ENCODE peak calls at places on chromosome 1, in nine cellular contexts. One of them, this sample, is unnamed. For H3K4me1, the result is how much of the 10 kb centered on the place peaks cover.

GRCh38 chr1:173002891-173003582 is 47.7 kb downstream of the TNFSF18 start:
- DNase-seq in naive thymus-derived CD4-positive, alpha-beta T cell: no peak
- DNase-seq in neural progenitor cell: no peak
- DNase-seq in tibial artery: no peak
- DNase-seq in PC-3: peak
- DNase-seq in CD8-positive, alpha-beta memory T cell: no peak
- DNase-seq in aorta: peak
- DNase-seq in Peyer's patch: no peak
- DNase-seq in fibroblast of lung: peak
- DNase-seq in this sample: peak

GRCh38 chr1:60152886-60153285 is 79.3 kb upstream of the C1orf87 start:
- DNase-seq in naive thymus-derived CD4-positive, alpha-beta T cell: no peak
- DNase-seq in neural progenitor cell: no peak
- DNase-seq in tibial artery: no peak
- DNase-seq in PC-3: no peak
- DNase-seq in CD8-positive, alpha-beta memory T cell: no peak
- DNase-seq in aorta: no peak
- DNase-seq in Peyer's patch: no peak
- DNase-seq in fibroblast of lung: no peak
- DNase-seq in this sample: no peak

GRCh38 chr1:152036316-152037216 is at the start of gene S100A11:
- DNase-seq in naive thymus-derived CD4-positive, alpha-beta T cell: peak
- DNase-seq in neural progenitor cell: peak
- DNase-seq in tibial artery: peak
- DNase-seq in PC-3: peak
- DNase-seq in CD8-positive, alpha-beta memory T cell: peak
- DNase-seq in aorta: peak
- DNase-seq in Peyer's patch: peak
- DNase-seq in fibroblast of lung: peak
- DNase-seq in this sample: peak

GRCh38 chr1:203791498-203791897 is 3.9 kb upstream of the ZBED6 start:
- DNase-seq in naive thymus-derived CD4-positive, alpha-beta T cell: no peak
- DNase-seq in neural progenitor cell: no peak
- DNase-seq in tibial artery: no peak
- DNase-seq in PC-3: no peak
- DNase-seq in CD8-positive, alpha-beta memory T cell: no peak
- DNase-seq in aorta: no peak
- DNase-seq in Peyer's patch: no peak
- DNase-seq in fibroblast of lung: no peak
- DNase-seq in this sample: no peak

GRCh38 chr1:52355847-52356505 is 10.0 kb downstream of the CC2D1B start:
- DNase-seq in naive thymus-derived CD4-positive, alpha-beta T cell: no peak
- DNase-seq in neural progenitor cell: no peak
- DNase-seq in tibial artery: no peak
- DNase-seq in PC-3: no peak
- DNase-seq in CD8-positive, alpha-beta memory T cell: no peak
- DNase-seq in aorta: no peak
- DNase-seq in Peyer's patch: no peak
- DNase-seq in fibroblast of lung: no peak
- DNase-seq in this sample: no peak

GRCh38 chr1:80722611-80723010 is 1078.1 kb upstream of the ADGRL2 start:
- DNase-seq in naive thymus-derived CD4-positive, alpha-beta T cell: no peak
- DNase-seq in neural progenitor cell: no peak
- DNase-seq in tibial artery: no peak
- DNase-seq in PC-3: no peak
- DNase-seq in CD8-positive, alpha-beta memory T cell: no peak
- DNase-seq in aorta: no peak
- DNase-seq in Peyer's patch: no peak
- DNase-seq in fibroblast of lung: no peak
- DNase-seq in this sample: peak

GRCh38 chr1:107879338-107879737 is 85.6 kb downstream of the VAV3 start:
- DNase-seq in naive thymus-derived CD4-positive, alpha-beta T cell: no peak
- DNase-seq in neural progenitor cell: no peak
- DNase-seq in tibial artery: no peak
- DNase-seq in PC-3: no peak
- DNase-seq in CD8-positive, alpha-beta memory T cell: no peak
- DNase-seq in aorta: no peak
- DNase-seq in Peyer's patch: no peak
- DNase-seq in fibroblast of lung: no peak
- DNase-seq in this sample: no peak

GRCh38 chr1:62180649-62181048 is 14.0 kb upstream of the L1TD1 start:
- DNase-seq in naive thymus-derived CD4-positive, alpha-beta T cell: no peak
- DNase-seq in neural progenitor cell: no peak
- DNase-seq in tibial artery: no peak
- DNase-seq in PC-3: peak
- DNase-seq in CD8-positive, alpha-beta memory T cell: no peak
- DNase-seq in aorta: no peak
- DNase-seq in Peyer's patch: no peak
- DNase-seq in fibroblast of lung: no peak
- DNase-seq in this sample: no peak

GRCh38 chr1:183909672-183910071 is 104.8 kb downstream of the RGL1 start:
- DNase-seq in naive thymus-derived CD4-positive, alpha-beta T cell: no peak
- DNase-seq in neural progenitor cell: no peak
- DNase-seq in tibial artery: no peak
- DNase-seq in PC-3: no peak
- DNase-seq in CD8-positive, alpha-beta memory T cell: no peak
- DNase-seq in aorta: no peak
- DNase-seq in Peyer's patch: no peak
- DNase-seq in fibroblast of lung: no peak
- DNase-seq in this sample: no peak

GRCh38 chr1:183912265-183912886 is 107.5 kb downstream of the RGL1 start:
- DNase-seq in naive thymus-derived CD4-positive, alpha-beta T cell: no peak
- DNase-seq in neural progenitor cell: no peak
- DNase-seq in tibial artery: no peak
- DNase-seq in PC-3: no peak
- DNase-seq in CD8-positive, alpha-beta memory T cell: no peak
- DNase-seq in aorta: no peak
- DNase-seq in Peyer's patch: no peak
- DNase-seq in fibroblast of lung: no peak
- DNase-seq in this sample: no peak

GRCh38 chr1:183911285-183911684 is 106.4 kb downstream of the RGL1 start:
- DNase-seq in naive thymus-derived CD4-positive, alpha-beta T cell: no peak
- DNase-seq in neural progenitor cell: no peak
- DNase-seq in tibial artery: no peak
- DNase-seq in PC-3: no peak
- DNase-seq in CD8-positive, alpha-beta memory T cell: no peak
- DNase-seq in aorta: peak
- DNase-seq in Peyer's patch: no peak
- DNase-seq in fibroblast of lung: no peak
- DNase-seq in this sample: no peak

GRCh38 chr1:183908095-183908494 is 103.2 kb downstream of the RGL1 start:
- DNase-seq in naive thymus-derived CD4-positive, alpha-beta T cell: no peak
- DNase-seq in neural progenitor cell: no peak
- DNase-seq in tibial artery: no peak
- DNase-seq in PC-3: no peak
- DNase-seq in CD8-positive, alpha-beta memory T cell: no peak
- DNase-seq in aorta: no peak
- DNase-seq in Peyer's patch: no peak
- DNase-seq in fibroblast of lung: no peak
- DNase-seq in this sample: no peak

GRCh38 chr1:183910780-183911179 is 105.9 kb downstream of the RGL1 start:
- DNase-seq in naive thymus-derived CD4-positive, alpha-beta T cell: no peak
- DNase-seq in neural progenitor cell: no peak
- DNase-seq in tibial artery: no peak
- DNase-seq in PC-3: no peak
- DNase-seq in CD8-positive, alpha-beta memory T cell: no peak
- DNase-seq in aorta: no peak
- DNase-seq in Peyer's patch: no peak
- DNase-seq in fibroblast of lung: no peak
- DNase-seq in this sample: no peak
- H3K27ac ChIP-seq in naive thymus-derived CD4-positive, alpha-beta T cell: no peak
- H3K27ac ChIP-seq in neural progenitor cell: no peak
- H3K27ac ChIP-seq in tibial artery: no peak
- H3K27ac ChIP-seq in PC-3: no peak
- H3K27ac ChIP-seq in CD8-positive, alpha-beta memory T cell: no peak
- H3K27ac ChIP-seq in aorta: no peak
- H3K27ac ChIP-seq in Peyer's patch: no peak
- H3K27ac ChIP-seq in fibroblast of lung: no peak
- H3K27ac ChIP-seq in this sample: no peak

GRCh38 chr1:181353526-181353925 is 129.8 kb upstream of the CACNA1E start:
- DNase-seq in naive thymus-derived CD4-positive, alpha-beta T cell: no peak
- DNase-seq in neural progenitor cell: no peak
- DNase-seq in tibial artery: no peak
- DNase-seq in PC-3: no peak
- DNase-seq in CD8-positive, alpha-beta memory T cell: no peak
- DNase-seq in aorta: no peak
- DNase-seq in Peyer's patch: no peak
- DNase-seq in fibroblast of lung: no peak
- DNase-seq in this sample: no peak

GRCh38 chr1:181359012-181359411 is 124.3 kb upstream of the CACNA1E start:
- DNase-seq in naive thymus-derived CD4-positive, alpha-beta T cell: no peak
- DNase-seq in neural progenitor cell: no peak
- DNase-seq in tibial artery: no peak
- DNase-seq in PC-3: no peak
- DNase-seq in CD8-positive, alpha-beta memory T cell: no peak
- DNase-seq in aorta: no peak
- DNase-seq in Peyer's patch: no peak
- DNase-seq in fibroblast of lung: no peak
- DNase-seq in this sample: no peak

GRCh38 chr1:181352695-181353094 is 130.6 kb upstream of the CACNA1E start:
- DNase-seq in naive thymus-derived CD4-positive, alpha-beta T cell: no peak
- DNase-seq in neural progenitor cell: no peak
- DNase-seq in tibial artery: no peak
- DNase-seq in PC-3: no peak
- DNase-seq in CD8-positive, alpha-beta memory T cell: no peak
- DNase-seq in aorta: no peak
- DNase-seq in Peyer's patch: no peak
- DNase-seq in fibroblast of lung: no peak
- DNase-seq in this sample: no peak

GRCh38 chr1:181354865-181355264 is 128.5 kb upstream of the CACNA1E start:
- DNase-seq in naive thymus-derived CD4-positive, alpha-beta T cell: no peak
- DNase-seq in neural progenitor cell: no peak
- DNase-seq in tibial artery: no peak
- DNase-seq in PC-3: no peak
- DNase-seq in CD8-positive, alpha-beta memory T cell: no peak
- DNase-seq in aorta: no peak
- DNase-seq in Peyer's patch: no peak
- DNase-seq in fibroblast of lung: no peak
- DNase-seq in this sample: no peak

DNA sequence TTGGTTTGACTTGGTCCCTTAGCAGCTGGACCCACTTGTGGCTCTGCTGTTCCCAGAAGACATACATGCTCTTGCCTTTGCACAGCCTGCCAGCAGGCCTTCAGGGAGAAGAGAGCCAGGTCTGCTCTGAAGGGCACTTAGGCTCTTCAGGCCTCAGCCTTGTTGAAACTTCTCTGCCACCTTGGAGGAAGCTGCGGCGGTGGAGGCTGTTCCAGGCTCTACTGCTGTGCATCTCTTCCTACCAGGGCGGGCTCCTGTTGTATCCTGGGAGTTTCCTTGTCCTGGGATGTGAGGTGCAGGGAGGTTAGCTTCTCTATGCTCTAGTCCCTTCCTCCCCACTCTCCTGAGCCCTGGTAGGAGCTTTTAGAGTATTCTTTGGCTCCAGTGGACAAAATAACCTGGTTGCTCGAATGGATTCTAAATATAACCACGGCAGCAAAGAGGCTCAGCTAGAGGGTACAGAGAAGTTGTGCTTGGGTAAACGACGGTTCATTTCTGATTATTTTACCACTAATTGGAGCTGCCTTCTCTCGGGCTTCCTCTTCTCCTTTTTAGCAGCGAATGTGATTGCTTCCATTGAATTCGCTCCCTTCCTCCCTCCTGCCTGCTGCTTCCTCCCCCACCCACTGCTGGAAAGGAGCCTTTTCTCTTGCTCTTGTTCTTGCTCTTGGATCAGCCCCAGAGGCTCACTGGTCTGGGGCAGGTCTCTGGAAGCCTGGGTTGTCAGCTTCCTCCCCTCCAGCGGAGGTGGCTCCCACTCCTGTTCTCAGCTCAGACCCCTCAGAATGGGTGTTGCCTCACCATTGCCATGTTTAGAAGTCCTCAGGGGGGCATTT is 126.6 kb upstream of the CACNA1E start:
- DNase-seq in naive thymus-derived CD4-positive, alpha-beta T cell: no peak
- DNase-seq in neural progenitor cell: no peak
- DNase-seq in tibial artery: no peak
- DNase-seq in PC-3: no peak
- DNase-seq in CD8-positive, alpha-beta memory T cell: no peak
- DNase-seq in aorta: no peak
- DNase-seq in Peyer's patch: no peak
- DNase-seq in fibroblast of lung: no peak
- DNase-seq in this sample: no peak
- H3K4me1 ChIP-seq in naive thymus-derived CD4-positive, alpha-beta T cell: under half
- H3K4me1 ChIP-seq in neural progenitor cell: under half
- H3K4me1 ChIP-seq in tibial artery: under half
- H3K4me1 ChIP-seq in PC-3: under half
- H3K4me1 ChIP-seq in CD8-positive, alpha-beta memory T cell: under half
- H3K4me1 ChIP-seq in aorta: under half
- H3K4me1 ChIP-seq in Peyer's patch: under half
- H3K4me1 ChIP-seq in fibroblast of lung: under half
- H3K4me1 ChIP-seq in this sample: under half

GRCh38 chr1:93746423-93746822 is 64.8 kb upstream of the BCAR3 start:
- DNase-seq in naive thymus-derived CD4-positive, alpha-beta T cell: no peak
- DNase-seq in neural progenitor cell: no peak
- DNase-seq in tibial artery: no peak
- DNase-seq in PC-3: no peak
- DNase-seq in CD8-positive, alpha-beta memory T cell: no peak
- DNase-seq in aorta: no peak
- DNase-seq in Peyer's patch: no peak
- DNase-seq in fibroblast of lung: no peak
- DNase-seq in this sample: no peak

GRCh38 chr1:93751391-93752250 is 70.0 kb upstream of the BCAR3 start:
- DNase-seq in naive thymus-derived CD4-positive, alpha-beta T cell: no peak
- DNase-seq in neural progenitor cell: no peak
- DNase-seq in tibial artery: no peak
- DNase-seq in PC-3: no peak
- DNase-seq in CD8-positive, alpha-beta memory T cell: no peak
- DNase-seq in aorta: peak
- DNase-seq in Peyer's patch: no peak
- DNase-seq in fibroblast of lung: no peak
- DNase-seq in this sample: peak

GRCh38 chr1:93750946-93751345 is 69.3 kb upstream of the BCAR3 start:
- DNase-seq in naive thymus-derived CD4-positive, alpha-beta T cell: no peak
- DNase-seq in neural progenitor cell: no peak
- DNase-seq in tibial artery: no peak
- DNase-seq in PC-3: no peak
- DNase-seq in CD8-positive, alpha-beta memory T cell: no peak
- DNase-seq in aorta: no peak
- DNase-seq in Peyer's patch: no peak
- DNase-seq in fibroblast of lung: no peak
- DNase-seq in this sample: no peak

GRCh38 chr1:93749894-93750301 is 68.3 kb upstream of the BCAR3 start:
- DNase-seq in naive thymus-derived CD4-positive, alpha-beta T cell: no peak
- DNase-seq in neural progenitor cell: peak
- DNase-seq in tibial artery: no peak
- DNase-seq in PC-3: peak
- DNase-seq in CD8-positive, alpha-beta memory T cell: no peak
- DNase-seq in aorta: no peak
- DNase-seq in Peyer's patch: no peak
- DNase-seq in fibroblast of lung: no peak
- DNase-seq in this sample: no peak

DNA sequence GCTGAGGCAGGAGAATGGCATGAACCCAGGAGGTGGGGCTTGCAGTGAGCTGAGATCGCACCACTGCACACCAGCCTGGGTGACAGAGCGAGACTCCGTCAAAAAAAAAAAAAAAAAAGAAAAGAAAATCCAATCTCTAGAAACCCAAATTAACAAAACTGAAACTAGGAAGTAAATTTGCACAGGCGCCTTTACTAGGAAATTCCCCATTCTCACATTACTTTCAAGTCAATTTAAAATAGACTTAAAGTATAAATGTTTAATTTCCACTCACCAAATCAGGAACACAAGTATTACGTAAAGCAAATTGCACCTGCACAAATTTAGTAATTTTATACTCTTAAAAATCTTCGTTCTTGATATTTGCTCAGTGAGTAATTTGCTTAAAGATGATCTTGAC is 67.8 kb upstream of the BCAR3 start:
- DNase-seq in naive thymus-derived CD4-positive, alpha-beta T cell: no peak
- DNase-seq in neural progenitor cell: no peak
- DNase-seq in tibial artery: no peak
- DNase-seq in PC-3: peak
- DNase-seq in CD8-positive, alpha-beta memory T cell: no peak
- DNase-seq in aorta: no peak
- DNase-seq in Peyer's patch: no peak
- DNase-seq in fibroblast of lung: no peak
- DNase-seq in this sample: no peak
- H3K27ac ChIP-seq in naive thymus-derived CD4-positive, alpha-beta T cell: no peak
- H3K27ac ChIP-seq in neural progenitor cell: no peak
- H3K27ac ChIP-seq in tibial artery: no peak
- H3K27ac ChIP-seq in PC-3: peak
- H3K27ac ChIP-seq in CD8-positive, alpha-beta memory T cell: no peak
- H3K27ac ChIP-seq in aorta: no peak
- H3K27ac ChIP-seq in Peyer's patch: peak
- H3K27ac ChIP-seq in fibroblast of lung: no peak
- H3K27ac ChIP-seq in this sample: no peak

DNA sequence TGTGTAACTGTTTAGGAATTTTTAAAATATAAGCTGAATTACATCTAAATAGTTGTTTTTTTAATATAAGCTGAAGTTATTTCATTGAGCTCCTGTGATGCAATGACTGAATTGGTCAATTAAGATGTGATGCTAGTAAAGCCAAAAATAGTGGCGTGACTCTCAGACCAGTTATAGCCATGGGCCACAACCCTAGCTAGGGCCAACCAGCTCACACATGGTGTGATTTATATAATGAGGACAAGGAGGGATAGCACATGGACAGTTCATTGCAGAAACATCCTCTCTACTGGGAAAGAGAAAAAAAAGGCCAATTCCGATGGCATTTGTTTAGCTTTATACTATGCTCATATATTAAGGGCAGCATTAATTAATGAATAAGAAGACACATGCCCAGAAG is 119.3 kb upstream of the PROX1 start:
- DNase-seq in naive thymus-derived CD4-positive, alpha-beta T cell: no peak
- DNase-seq in neural progenitor cell: no peak
- DNase-seq in tibial artery: no peak
- DNase-seq in PC-3: no peak
- DNase-seq in CD8-positive, alpha-beta memory T cell: no peak
- DNase-seq in aorta: no peak
- DNase-seq in Peyer's patch: no peak
- DNase-seq in fibroblast of lung: no peak
- DNase-seq in this sample: no peak
- H3K4me1 ChIP-seq in naive thymus-derived CD4-positive, alpha-beta T cell: under half
- H3K4me1 ChIP-seq in neural progenitor cell: under half
- H3K4me1 ChIP-seq in tibial artery: under half
- H3K4me1 ChIP-seq in PC-3: under half
- H3K4me1 ChIP-seq in CD8-positive, alpha-beta memory T cell: under half
- H3K4me1 ChIP-seq in aorta: under half
- H3K4me1 ChIP-seq in Peyer's patch: under half
- H3K4me1 ChIP-seq in fibroblast of lung: under half
- H3K4me1 ChIP-seq in this sample: under half

This sample was measured in right cardiac atrium.